ENCODE peak calls at places on chromosomes 12 and 14, in four cellular contexts. One of them, this sample, is unnamed.
A peak's percentile ranks its signal among the peaks of the same experiment; 100 is the strongest.

GRCh38 chr12:11658796-11659195 is 9.3 kb downstream of the ETV6 start:
- DNase-seq in uterus: no peak
- DNase-seq in tibial nerve: no peak
- DNase-seq in CD8-positive, alpha-beta memory T cell: no peak
- DNase-seq in this sample: peak; percentile 41

GRCh38 chr12:92149563-92149962 is 3.9 kb upstream of the BTG1 start:
- DNase-seq in uterus: no peak
- DNase-seq in tibial nerve: no peak
- DNase-seq in CD8-positive, alpha-beta memory T cell: no peak
- DNase-seq in this sample: no peak

GRCh38 chr12:106766393-106766826 is 8.1 kb upstream of the RIC8B start:
- DNase-seq in uterus: peak; percentile 65
- DNase-seq in tibial nerve: peak; percentile 71
- DNase-seq in CD8-positive, alpha-beta memory T cell: no peak
- DNase-seq in this sample: no peak

GRCh38 chr14:64638625-64639024 is 65.6 kb upstream of the PLEKHG3 start:
- DNase-seq in uterus: no peak
- DNase-seq in tibial nerve: no peak
- DNase-seq in CD8-positive, alpha-beta memory T cell: no peak
- DNase-seq in this sample: no peak

GRCh38 chr14:23953464-23954278 is at the start of gene DHRS4:
- DNase-seq in uterus: peak; percentile 77
- DNase-seq in tibial nerve: peak; percentile 81
- DNase-seq in CD8-positive, alpha-beta memory T cell: peak; percentile 75
- DNase-seq in this sample: peak; percentile 29

GRCh38 chr12:20629414-20630156 is 65.5 kb upstream of the SLCO1C1 start:
- DNase-seq in uterus: no peak
- DNase-seq in tibial nerve: no peak
- DNase-seq in CD8-positive, alpha-beta memory T cell: no peak
- DNase-seq in this sample: no peak

GRCh38 chr12:52517005-52517835 is 3.0 kb downstream of the KRT5 start:
- DNase-seq in uterus: no peak
- DNase-seq in tibial nerve: peak; percentile 2
- DNase-seq in CD8-positive, alpha-beta memory T cell: no peak
- DNase-seq in this sample: no peak

GRCh38 chr12:24754690-24755638 is 193.9 kb downstream of the BCAT1 start:
- DNase-seq in uterus: no peak
- DNase-seq in tibial nerve: no peak
- DNase-seq in CD8-positive, alpha-beta memory T cell: no peak
- DNase-seq in this sample: peak; percentile 27

GRCh38 chr14:51386983-51387730 is 147.1 kb downstream of the TMX1 start:
- DNase-seq in uterus: no peak
- DNase-seq in tibial nerve: no peak
- DNase-seq in CD8-positive, alpha-beta memory T cell: no peak
- DNase-seq in this sample: no peak

GRCh38 chr14:33525626-33526025 is 425.2 kb downstream of the EGLN3 start:
- DNase-seq in uterus: no peak
- DNase-seq in tibial nerve: no peak
- DNase-seq in CD8-positive, alpha-beta memory T cell: no peak
- DNase-seq in this sample: no peak

GRCh38 chr12:132158677-132159554 is 14.7 kb downstream of the NOC4L start:
- DNase-seq in uterus: no peak
- DNase-seq in tibial nerve: no peak
- DNase-seq in CD8-positive, alpha-beta memory T cell: no peak
- DNase-seq in this sample: no peak

GRCh38 chr12:123134265-123134664 is 16.6 kb downstream of the PITPNM2 start:
- DNase-seq in uterus: no peak
- DNase-seq in tibial nerve: no peak
- DNase-seq in CD8-positive, alpha-beta memory T cell: no peak
- DNase-seq in this sample: no peak

GRCh38 chr12:94289551-94290312 is 141.4 kb downstream of the PLXNC1 start:
- DNase-seq in uterus: peak; percentile 59
- DNase-seq in tibial nerve: peak; percentile 35
- DNase-seq in CD8-positive, alpha-beta memory T cell: no peak
- DNase-seq in this sample: peak; percentile 77

GRCh38 chr14:80768646-80769045 is 172.9 kb downstream of the CEP128 start:
- DNase-seq in uterus: no peak
- DNase-seq in tibial nerve: no peak
- DNase-seq in CD8-positive, alpha-beta memory T cell: no peak
- DNase-seq in this sample: no peak

GRCh38 chr12:100031821-100032220 is 47.1 kb upstream of the ANKS1B start:
- DNase-seq in uterus: no peak
- DNase-seq in tibial nerve: no peak
- DNase-seq in CD8-positive, alpha-beta memory T cell: no peak
- DNase-seq in this sample: peak; percentile 8

GRCh38 chr12:754871-755562 is 2.6 kb downstream of the WNK1 start:
- DNase-seq in uterus: no peak
- DNase-seq in tibial nerve: no peak
- DNase-seq in CD8-positive, alpha-beta memory T cell: no peak
- DNase-seq in this sample: no peak

GRCh38 chr14:59245809-59246295 is 57.4 kb downstream of the DAAM1 start:
- DNase-seq in uterus: no peak
- DNase-seq in tibial nerve: no peak
- DNase-seq in CD8-positive, alpha-beta memory T cell: no peak
- DNase-seq in this sample: no peak

GRCh38 chr12:76057316-76057715 is 25.7 kb upstream of the PHLDA1 start:
- DNase-seq in uterus: no peak
- DNase-seq in tibial nerve: no peak
- DNase-seq in CD8-positive, alpha-beta memory T cell: no peak
- DNase-seq in this sample: no peak
- H3K36me3 ChIP-seq in uterus: no peaks in the 10 kb centered on the region
- H3K36me3 ChIP-seq in tibial nerve: peaks cover 2% of the 10 kb centered on the region
- H3K36me3 ChIP-seq in CD8-positive, alpha-beta memory T cell: peaks cover 53% of the 10 kb centered on the region
- H3K36me3 ChIP-seq in this sample: peaks cover 6% of the 10 kb centered on the region

DNA sequence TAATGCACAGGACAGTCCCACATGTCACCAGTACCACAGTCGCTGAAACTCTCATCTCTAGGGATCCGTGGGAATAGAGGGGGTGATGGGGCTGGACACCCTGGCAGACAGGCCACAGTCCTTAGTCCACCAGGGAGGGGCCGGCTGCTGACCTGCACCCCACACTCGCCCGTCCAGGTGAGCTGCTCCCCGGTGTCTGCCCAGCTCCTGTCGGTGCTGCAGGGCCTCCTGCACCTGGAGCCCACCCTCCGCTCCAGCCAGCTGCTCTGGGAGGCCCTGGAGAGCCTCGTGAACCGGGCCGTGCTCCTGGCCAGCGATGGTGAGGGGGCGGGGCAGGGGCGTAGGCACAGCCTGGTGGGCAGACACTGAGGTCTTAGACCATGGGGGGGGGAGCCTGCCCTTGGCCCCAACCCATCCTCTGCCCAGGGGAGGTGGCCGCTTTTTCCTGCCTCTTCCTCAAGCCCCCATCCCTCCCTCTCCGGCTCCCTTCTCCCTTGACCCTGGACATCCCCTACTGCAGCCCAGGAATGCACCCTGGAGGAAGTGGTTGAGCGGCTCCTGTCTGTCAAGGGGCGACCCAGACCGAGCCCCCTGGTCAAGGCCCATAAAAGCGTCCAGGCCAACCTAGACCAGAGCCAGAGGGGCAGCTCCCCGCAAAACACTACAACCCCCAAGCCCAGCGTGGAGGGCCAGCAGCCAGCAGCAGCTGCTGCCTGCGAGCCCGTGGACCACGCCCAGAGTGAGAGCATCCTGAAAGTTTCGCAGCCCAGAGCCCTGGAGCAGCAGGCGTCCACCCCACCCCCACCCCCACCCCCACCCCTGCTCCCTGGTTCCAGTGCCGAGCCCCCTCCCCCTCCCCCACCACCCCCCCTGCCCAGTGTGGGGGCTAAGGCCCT is 17.0 kb upstream of the ADSS1 start:
- DNase-seq in uterus: no peak
- DNase-seq in tibial nerve: no peak
- DNase-seq in CD8-positive, alpha-beta memory T cell: no peak
- DNase-seq in this sample: no peak
- H3K36me3 ChIP-seq in uterus: no peaks in the 10 kb centered on the region
- H3K36me3 ChIP-seq in tibial nerve: peaks cover 5% of the 10 kb centered on the region
- H3K36me3 ChIP-seq in CD8-positive, alpha-beta memory T cell: peaks cover 5% of the 10 kb centered on the region
- H3K36me3 ChIP-seq in this sample: peaks cover 57% of the 10 kb centered on the region

GRCh38 chr14:104168603-104169002 is 30.2 kb downstream of the KIF26A start:
- DNase-seq in uterus: no peak
- DNase-seq in tibial nerve: no peak
- DNase-seq in CD8-positive, alpha-beta memory T cell: no peak
- DNase-seq in this sample: no peak

GRCh38 chr14:104171029-104171697 is 32.8 kb downstream of the KIF26A start:
- DNase-seq in uterus: no peak
- DNase-seq in tibial nerve: no peak
- DNase-seq in CD8-positive, alpha-beta memory T cell: no peak
- DNase-seq in this sample: no peak

GRCh38 chr14:104166698-104167097 is 28.3 kb downstream of the KIF26A start:
- DNase-seq in uterus: no peak
- DNase-seq in tibial nerve: no peak
- DNase-seq in CD8-positive, alpha-beta memory T cell: no peak
- DNase-seq in this sample: no peak

GRCh38 chr14:104169765-104170113 is 31.4 kb downstream of the KIF26A start:
- DNase-seq in uterus: no peak
- DNase-seq in tibial nerve: no peak
- DNase-seq in CD8-positive, alpha-beta memory T cell: no peak
- DNase-seq in this sample: no peak

DNA sequence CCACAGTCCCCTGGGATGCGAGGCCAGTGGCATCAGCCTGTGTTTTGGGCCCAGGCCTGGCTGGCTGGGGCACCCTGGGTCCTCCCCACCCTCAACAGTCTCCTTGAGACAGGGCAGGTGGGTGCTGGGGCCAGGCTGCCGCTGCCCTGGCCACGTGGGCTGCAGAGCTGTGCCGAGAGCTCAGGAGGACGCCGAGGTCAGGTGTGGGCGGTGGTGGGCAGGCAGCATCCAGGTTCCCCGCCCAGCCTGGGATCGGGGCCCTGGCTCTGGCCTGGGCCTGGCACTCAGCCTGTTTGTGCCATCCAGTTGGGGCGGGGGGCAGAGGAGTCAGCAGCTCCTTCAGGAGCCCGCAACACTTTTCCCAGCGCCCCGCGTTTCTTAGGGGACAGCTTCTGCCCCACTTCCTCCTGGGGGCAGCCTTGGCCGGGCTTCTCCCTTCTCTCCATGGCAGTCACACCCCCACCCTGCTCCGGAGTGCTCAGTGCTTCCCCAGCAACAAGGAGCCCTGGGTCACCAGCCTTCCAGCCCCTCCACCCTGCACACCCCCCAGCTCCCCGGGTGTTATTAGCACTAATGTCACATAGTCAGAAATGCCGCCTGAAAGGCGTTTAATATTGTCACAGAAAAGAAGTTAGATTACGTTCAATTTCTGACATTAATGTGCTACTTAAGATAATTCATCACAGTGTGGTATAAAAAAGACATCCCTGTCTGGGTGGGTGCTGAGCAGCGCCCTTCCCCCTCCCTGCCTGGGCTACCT is 30.8 kb downstream of the KIF26A start:
- DNase-seq in uterus: no peak
- DNase-seq in tibial nerve: no peak
- DNase-seq in CD8-positive, alpha-beta memory T cell: no peak
- DNase-seq in this sample: no peak
- H3K36me3 ChIP-seq in uterus: no peaks in the 10 kb centered on the region
- H3K36me3 ChIP-seq in tibial nerve: no peaks in the 10 kb centered on the region
- H3K36me3 ChIP-seq in CD8-positive, alpha-beta memory T cell: no peaks in the 10 kb centered on the region
- H3K36me3 ChIP-seq in this sample: no peaks in the 10 kb centered on the region

GRCh38 chr14:101977311-101978071 is 13.1 kb downstream of the DYNC1H1 start:
- DNase-seq in uterus: no peak
- DNase-seq in tibial nerve: no peak
- DNase-seq in CD8-positive, alpha-beta memory T cell: no peak
- DNase-seq in this sample: no peak
- H3K36me3 ChIP-seq in uterus: no peaks in the 10 kb centered on the region
- H3K36me3 ChIP-seq in tibial nerve: no peaks in the 10 kb centered on the region
- H3K36me3 ChIP-seq in CD8-positive, alpha-beta memory T cell: peaks cover 32% of the 10 kb centered on the region
- H3K36me3 ChIP-seq in this sample: peaks cover 5% of the 10 kb centered on the region

GRCh38 chr12:109950625-109951024 is 45.5 kb downstream of the GIT2 start:
- DNase-seq in uterus: no peak
- DNase-seq in tibial nerve: no peak
- DNase-seq in CD8-positive, alpha-beta memory T cell: no peak
- DNase-seq in this sample: no peak

GRCh38 chr12:109952873-109953272 is 43.3 kb downstream of the GIT2 start:
- DNase-seq in uterus: no peak
- DNase-seq in tibial nerve: no peak
- DNase-seq in CD8-positive, alpha-beta memory T cell: no peak
- DNase-seq in this sample: no peak

GRCh38 chr12:109952160-109952858 is 43.9 kb downstream of the GIT2 start:
- DNase-seq in uterus: no peak
- DNase-seq in tibial nerve: no peak
- DNase-seq in CD8-positive, alpha-beta memory T cell: no peak
- DNase-seq in this sample: no peak

GRCh38 chr12:109951751-109952150 is 44.4 kb downstream of the GIT2 start:
- DNase-seq in uterus: peak; percentile 34
- DNase-seq in tibial nerve: no peak
- DNase-seq in CD8-positive, alpha-beta memory T cell: no peak
- DNase-seq in this sample: no peak

GRCh38 chr12:109951136-109951535 is 45.0 kb downstream of the GIT2 start:
- DNase-seq in uterus: no peak
- DNase-seq in tibial nerve: no peak
- DNase-seq in CD8-positive, alpha-beta memory T cell: no peak
- DNase-seq in this sample: peak; percentile 89
- H3K36me3 ChIP-seq in uterus: no peaks in the 10 kb centered on the region
- H3K36me3 ChIP-seq in tibial nerve: peaks cover 3% of the 10 kb centered on the region
- H3K36me3 ChIP-seq in CD8-positive, alpha-beta memory T cell: peaks cover 61% of the 10 kb centered on the region
- H3K36me3 ChIP-seq in this sample: peaks cover 8% of the 10 kb centered on the region

DNA sequence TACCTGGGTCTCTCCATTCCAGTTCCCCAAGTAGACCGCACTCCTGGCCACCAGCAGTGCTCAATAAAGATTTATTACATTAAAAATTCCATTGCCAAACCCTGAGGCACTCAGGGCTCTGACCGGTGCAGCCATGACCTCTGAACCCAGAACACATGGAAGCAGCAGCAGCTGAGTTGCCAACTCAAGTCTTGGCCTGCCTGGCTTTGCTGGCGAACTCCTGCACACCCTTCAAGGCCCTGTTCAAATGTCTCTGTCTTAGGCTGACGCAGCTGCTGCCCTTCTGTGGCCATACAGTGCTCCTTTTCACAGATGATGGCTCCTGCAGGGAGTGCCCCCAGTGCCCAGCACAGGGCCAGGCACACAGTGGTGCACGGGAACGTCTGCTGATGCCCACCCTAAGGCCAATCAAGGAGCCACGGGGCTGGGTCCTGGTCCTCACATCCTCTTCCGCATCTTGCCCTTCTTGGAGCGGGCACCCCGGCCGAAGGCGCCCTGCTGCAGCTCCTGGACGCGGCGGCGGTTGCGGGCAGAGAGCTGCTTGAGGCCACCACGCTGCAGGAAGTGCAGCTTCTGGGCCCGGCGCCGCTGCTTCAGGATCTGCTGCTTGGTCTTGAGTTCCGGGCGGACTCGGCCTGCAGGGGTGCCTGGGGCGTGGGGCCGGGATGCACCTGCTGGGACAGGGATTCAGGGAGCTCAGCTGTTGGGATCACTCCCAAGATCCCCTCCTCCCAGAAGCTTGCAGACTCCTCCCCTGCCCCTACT is 9.1 kb downstream of the CFAP73 start:
- DNase-seq in uterus: no peak
- DNase-seq in tibial nerve: no peak
- DNase-seq in CD8-positive, alpha-beta memory T cell: no peak
- DNase-seq in this sample: no peak
- H3K36me3 ChIP-seq in uterus: no peaks in the 10 kb centered on the region
- H3K36me3 ChIP-seq in tibial nerve: peaks cover 2% of the 10 kb centered on the region
- H3K36me3 ChIP-seq in CD8-positive, alpha-beta memory T cell: peaks cover 34% of the 10 kb centered on the region
- H3K36me3 ChIP-seq in this sample: peaks cover 31% of the 10 kb centered on the region

This sample was measured in BJ.